ENCODE peak calls at places on chromosomes 1 and 21, in six cellular contexts. One of them, this sample, is unnamed.

GRCh38 chr1:27341525-27342252 is at the start of gene SYTL1:
- DNase-seq in GM06990: peak
- DNase-seq in GM12878: no peak
- DNase-seq in GM10248: peak
- DNase-seq in kidney epithelial cell: no peak
- DNase-seq in A673: peak
- DNase-seq in this sample: no peak

GRCh38 chr1:56074357-56074717 is 505.0 kb downstream of the PLPP3 start:
- DNase-seq in A673: no peak
- DNase-seq in GM06990: no peak
- DNase-seq in GM12878: no peak
- DNase-seq in kidney epithelial cell: no peak
- DNase-seq in GM10248: no peak
- DNase-seq in this sample: no peak

GRCh38 chr1:236419502-236419901 is 25.4 kb downstream of the EDARADD start:
- DNase-seq in kidney epithelial cell: no peak
- DNase-seq in A673: no peak
- DNase-seq in GM06990: no peak
- DNase-seq in GM12878: no peak
- DNase-seq in GM10248: no peak
- DNase-seq in this sample: no peak

GRCh38 chr1:57966340-57966739 is 542.5 kb upstream of the DAB1 start:
- DNase-seq in GM10248: no peak
- DNase-seq in GM12878: no peak
- DNase-seq in A673: no peak
- DNase-seq in GM06990: no peak
- DNase-seq in kidney epithelial cell: no peak
- DNase-seq in this sample: no peak

GRCh38 chr21:44892536-44893277 is 19.2 kb upstream of the PTTG1IP start:
- DNase-seq in kidney epithelial cell: no peak
- DNase-seq in GM06990: peak
- DNase-seq in GM12878: no peak
- DNase-seq in A673: peak
- DNase-seq in GM10248: peak
- DNase-seq in this sample: peak

GRCh38 chr1:59184506-59184905 is 112.4 kb upstream of the FGGY start:
- DNase-seq in kidney epithelial cell: no peak
- DNase-seq in GM06990: no peak
- DNase-seq in GM12878: no peak
- DNase-seq in A673: no peak
- DNase-seq in GM10248: no peak
- DNase-seq in this sample: no peak

GRCh38 chr1:63575340-63575826 is 17.8 kb upstream of the PGM1 start:
- DNase-seq in GM12878: no peak
- DNase-seq in GM10248: peak
- DNase-seq in GM06990: no peak
- DNase-seq in kidney epithelial cell: no peak
- DNase-seq in A673: peak
- DNase-seq in this sample: no peak

GRCh38 chr1:39980555-39981313 is 25.8 kb downstream of the MFSD2A start:
- DNase-seq in kidney epithelial cell: no peak
- DNase-seq in GM12878: no peak
- DNase-seq in A673: no peak
- DNase-seq in GM06990: no peak
- DNase-seq in GM10248: no peak
- DNase-seq in this sample: no peak

GRCh38 chr1:204464174-204464573 is 30.4 kb downstream of the PIK3C2B start:
- DNase-seq in GM10248: no peak
- DNase-seq in GM06990: no peak
- DNase-seq in kidney epithelial cell: no peak
- DNase-seq in A673: no peak
- DNase-seq in GM12878: no peak
- DNase-seq in this sample: no peak

GRCh38 chr1:12472798-12473551 is 145.0 kb downstream of the DHRS3 start:
- DNase-seq in kidney epithelial cell: no peak
- DNase-seq in A673: no peak
- DNase-seq in GM06990: peak
- DNase-seq in GM12878: no peak
- DNase-seq in GM10248: peak
- DNase-seq in this sample: no peak

GRCh38 chr1:243974451-243975292 is 76.4 kb upstream of the ZBTB18 start:
- DNase-seq in A673: peak
- DNase-seq in GM10248: no peak
- DNase-seq in GM06990: no peak
- DNase-seq in GM12878: no peak
- DNase-seq in kidney epithelial cell: no peak
- DNase-seq in this sample: no peak

GRCh38 chr1:98839840-98840239 is 164.8 kb downstream of the PLPPR5 start:
- DNase-seq in GM10248: no peak
- DNase-seq in GM12878: no peak
- DNase-seq in kidney epithelial cell: no peak
- DNase-seq in A673: no peak
- DNase-seq in GM06990: no peak
- DNase-seq in this sample: no peak

GRCh38 chr1:10936998-10937901 is 75.2 kb upstream of the TARDBP start:
- DNase-seq in kidney epithelial cell: no peak
- DNase-seq in GM12878: no peak
- DNase-seq in GM06990: no peak
- DNase-seq in A673: no peak
- DNase-seq in GM10248: no peak
- DNase-seq in this sample: no peak

GRCh38 chr1:215665212-215665611 is 98.1 kb downstream of the KCTD3 start:
- DNase-seq in GM12878: no peak
- DNase-seq in GM10248: no peak
- DNase-seq in GM06990: no peak
- DNase-seq in kidney epithelial cell: peak
- DNase-seq in A673: no peak
- DNase-seq in this sample: no peak

GRCh38 chr1:37945743-37946702 is 830 bp downstream of the INPP5B start:
- DNase-seq in A673: no peak
- DNase-seq in GM12878: no peak
- DNase-seq in GM10248: no peak
- DNase-seq in GM06990: no peak
- DNase-seq in kidney epithelial cell: peak
- DNase-seq in this sample: peak

GRCh38 chr1:54329337-54329954 is 76.7 kb downstream of the SSBP3 start:
- DNase-seq in GM10248: no peak
- DNase-seq in A673: no peak
- DNase-seq in GM06990: no peak
- DNase-seq in kidney epithelial cell: no peak
- DNase-seq in GM12878: no peak
- DNase-seq in this sample: no peak

GRCh38 chr1:31335007-31335406 is 37.9 kb downstream of the FABP3 start:
- DNase-seq in GM12878: peak
- DNase-seq in kidney epithelial cell: no peak
- DNase-seq in GM10248: peak
- DNase-seq in A673: peak
- DNase-seq in GM06990: no peak
- DNase-seq in this sample: no peak

GRCh38 chr1:115632251-115633026 is 9.3 kb upstream of the VANGL1 start:
- DNase-seq in A673: no peak
- DNase-seq in GM06990: no peak
- DNase-seq in GM12878: no peak
- DNase-seq in GM10248: no peak
- DNase-seq in kidney epithelial cell: no peak
- DNase-seq in this sample: no peak

GRCh38 chr21:16572032-16572431 is 842.2 kb downstream of the USP25 start:
- DNase-seq in GM06990: no peak
- DNase-seq in A673: no peak
- DNase-seq in GM12878: no peak
- DNase-seq in GM10248: no peak
- DNase-seq in kidney epithelial cell: no peak
- DNase-seq in this sample: no peak

GRCh38 chr1:93617670-93618488 is 63.8 kb downstream of the BCAR3 start:
- DNase-seq in GM12878: no peak
- DNase-seq in A673: no peak
- DNase-seq in GM06990: no peak
- DNase-seq in GM10248: no peak
- DNase-seq in kidney epithelial cell: peak
- DNase-seq in this sample: no peak

GRCh38 chr1:221634606-221635005 is 107.3 kb downstream of the DUSP10 start:
- DNase-seq in GM10248: no peak
- DNase-seq in A673: no peak
- DNase-seq in GM12878: no peak
- DNase-seq in GM06990: no peak
- DNase-seq in kidney epithelial cell: no peak
- DNase-seq in this sample: no peak

DNA sequence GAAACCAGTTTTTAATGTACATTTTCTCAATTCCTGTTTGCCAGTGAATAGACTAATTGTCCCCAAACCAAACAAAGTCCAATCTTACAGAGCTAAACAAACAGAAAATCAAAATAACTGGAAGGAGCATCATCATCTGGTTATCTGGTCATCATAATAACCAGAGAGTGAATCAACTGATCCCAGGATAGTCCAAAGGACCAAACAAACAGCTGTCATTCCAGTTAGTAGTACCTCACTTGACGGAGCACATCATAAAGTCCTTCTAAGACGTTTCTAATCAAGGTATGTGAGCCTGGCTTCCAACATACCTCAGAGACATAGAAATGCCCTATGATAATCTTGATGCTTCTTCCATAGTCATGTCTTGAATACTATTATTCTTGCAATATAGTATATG is 240.5 kb downstream of the LTN1 start:
- DNase-seq in GM10248: no peak
- DNase-seq in A673: no peak
- DNase-seq in GM06990: no peak
- DNase-seq in kidney epithelial cell: no peak
- DNase-seq in GM12878: no peak
- DNase-seq in this sample: no peak
- TF ChIP-seq CTCF in GM10248: no peak
- TF ChIP-seq CTCF in A673: no peak
- TF ChIP-seq CTCF in GM06990: no peak
- TF ChIP-seq CTCF in kidney epithelial cell: no peak
- TF ChIP-seq CTCF in GM12878: no peak
- TF ChIP-seq CTCF in this sample: no peak

DNA sequence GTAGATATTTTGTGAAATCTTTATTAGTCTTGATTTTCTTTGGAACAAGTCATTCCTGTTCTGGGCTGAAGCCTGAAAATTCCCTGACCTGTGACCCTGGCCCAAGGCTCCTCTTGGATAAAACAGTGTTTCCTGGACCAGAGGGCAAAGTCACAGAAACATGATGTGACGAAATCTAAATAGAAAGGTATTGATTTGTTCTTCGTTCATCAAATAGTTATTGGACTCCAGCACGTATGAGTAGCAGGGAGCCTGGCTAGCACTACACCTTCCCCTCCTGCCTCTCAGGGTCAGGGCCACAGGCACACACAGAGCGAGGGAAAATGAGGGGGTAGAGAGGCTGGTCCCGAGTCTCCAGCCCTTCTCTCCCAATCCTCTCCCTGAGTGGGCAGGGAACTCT is 1.7 kb upstream of the CLDN14 start:
- DNase-seq in kidney epithelial cell: no peak
- DNase-seq in A673: no peak
- DNase-seq in GM10248: no peak
- DNase-seq in GM12878: no peak
- DNase-seq in GM06990: no peak
- DNase-seq in this sample: no peak
- TF ChIP-seq CTCF in kidney epithelial cell: no peak
- TF ChIP-seq CTCF in A673: no peak
- TF ChIP-seq CTCF in GM10248: no peak
- TF ChIP-seq CTCF in GM12878: no peak
- TF ChIP-seq CTCF in GM06990: no peak
- TF ChIP-seq CTCF in this sample: no peak

GRCh38 chr21:41258617-41259016 is 58.0 kb upstream of the FAM3B start:
- DNase-seq in kidney epithelial cell: no peak
- DNase-seq in GM10248: no peak
- DNase-seq in GM06990: no peak
- DNase-seq in GM12878: no peak
- DNase-seq in A673: no peak
- DNase-seq in this sample: no peak
- TF ChIP-seq CTCF in kidney epithelial cell: no peak
- TF ChIP-seq CTCF in GM10248: no peak
- TF ChIP-seq CTCF in GM06990: no peak
- TF ChIP-seq CTCF in GM12878: no peak
- TF ChIP-seq CTCF in A673: no peak
- TF ChIP-seq CTCF in this sample: no peak

DNA sequence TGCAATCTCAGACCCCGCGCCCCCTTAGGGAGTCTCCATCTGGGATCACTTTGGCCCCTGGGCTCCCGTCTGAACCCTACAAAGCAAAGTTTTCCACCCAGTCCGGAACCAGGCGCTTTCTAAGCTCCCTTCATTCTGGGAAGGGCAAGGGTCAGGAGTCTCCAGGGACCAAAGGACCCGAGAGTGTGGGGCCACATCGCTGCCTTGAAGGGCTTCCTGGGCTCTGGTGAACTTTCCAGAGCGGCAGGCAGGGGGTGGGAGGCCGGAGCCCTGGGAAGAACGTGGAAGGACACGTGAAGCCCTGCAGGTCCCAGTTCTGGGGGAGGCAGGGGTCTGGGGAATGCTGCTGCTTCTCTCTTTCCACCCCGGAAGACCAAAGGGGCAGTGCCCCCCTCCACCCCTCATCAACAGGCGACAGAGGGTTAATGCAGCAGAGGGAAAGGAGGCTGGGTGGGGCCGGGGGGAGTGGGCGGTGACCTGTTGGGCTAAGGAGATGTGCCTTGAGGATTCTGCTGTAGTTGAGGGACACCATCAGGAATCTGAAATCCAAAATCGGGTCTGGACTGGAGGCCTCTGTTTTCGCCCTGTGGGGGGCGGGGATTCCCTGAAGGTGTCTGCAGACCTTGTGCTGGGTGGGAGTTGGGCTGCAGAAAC is 734 bp downstream of the CDK18 start:
- DNase-seq in GM12878: no peak
- DNase-seq in A673: no peak
- DNase-seq in GM10248: no peak
- DNase-seq in GM06990: no peak
- DNase-seq in kidney epithelial cell: no peak
- DNase-seq in this sample: no peak
- TF ChIP-seq CTCF in GM12878: no peak
- TF ChIP-seq CTCF in A673: no peak
- TF ChIP-seq CTCF in GM10248: no peak
- TF ChIP-seq CTCF in GM06990: no peak
- TF ChIP-seq CTCF in kidney epithelial cell: peak
- TF ChIP-seq CTCF in this sample: no peak

GRCh38 chr1:233518344-233518743 is 95.6 kb upstream of the KCNK1 start:
- DNase-seq in GM12878: no peak
- DNase-seq in GM06990: no peak
- DNase-seq in kidney epithelial cell: no peak
- DNase-seq in A673: peak
- DNase-seq in GM10248: peak
- DNase-seq in this sample: peak
- TF ChIP-seq CTCF in GM12878: peak
- TF ChIP-seq CTCF in GM06990: peak
- TF ChIP-seq CTCF in kidney epithelial cell: peak
- TF ChIP-seq CTCF in A673: peak
- TF ChIP-seq CTCF in GM10248: peak
- TF ChIP-seq CTCF in this sample: peak

GRCh38 chr1:1954831-1955441 is 35.9 kb upstream of the TMEM52 start:
- DNase-seq in GM12878: no peak
- DNase-seq in GM06990: no peak
- DNase-seq in A673: no peak
- DNase-seq in kidney epithelial cell: no peak
- DNase-seq in GM10248: no peak
- DNase-seq in this sample: no peak
- TF ChIP-seq CTCF in GM12878: no peak
- TF ChIP-seq CTCF in GM06990: no peak
- TF ChIP-seq CTCF in A673: no peak
- TF ChIP-seq CTCF in kidney epithelial cell: no peak
- TF ChIP-seq CTCF in GM10248: no peak
- TF ChIP-seq CTCF in this sample: peak